ENCODE peak calls at places on chromosome 1, in seven cellular contexts. One of them, this sample, is unnamed.
A peak's percentile ranks its signal among the peaks of the same experiment; 100 is the strongest.

GRCh38 chr1:101253976-101254660 is 17.3 kb downstream of the S1PR1 start:
- DNase-seq in AG04450: no peak
- DNase-seq in AG09309: peak; percentile 55
- DNase-seq in uterus: no peak
- DNase-seq in ascending aorta: no peak
- DNase-seq in Caco-2: no peak
- DNase-seq in endothelial cell of umbilical vein: no peak
- DNase-seq in this sample: peak; percentile 58

GRCh38 chr1:229147086-229147485 is 123.8 kb upstream of the RAB4A start:
- DNase-seq in AG04450: no peak
- DNase-seq in AG09309: no peak
- DNase-seq in uterus: no peak
- DNase-seq in ascending aorta: no peak
- DNase-seq in Caco-2: no peak
- DNase-seq in endothelial cell of umbilical vein: no peak
- DNase-seq in this sample: no peak

GRCh38 chr1:186871784-186872183 is 43.0 kb downstream of the PLA2G4A start:
- DNase-seq in AG04450: no peak
- DNase-seq in AG09309: no peak
- DNase-seq in uterus: no peak
- DNase-seq in ascending aorta: no peak
- DNase-seq in Caco-2: no peak
- DNase-seq in endothelial cell of umbilical vein: no peak
- DNase-seq in this sample: no peak

GRCh38 chr1:25543425-25544242 is at the start of gene LDLRAP1:
- DNase-seq in AG04450: peak; percentile 8
- DNase-seq in AG09309: no peak
- DNase-seq in uterus: peak; percentile 64
- DNase-seq in ascending aorta: peak; percentile 84
- DNase-seq in Caco-2: peak; percentile 54
- DNase-seq in endothelial cell of umbilical vein: peak; percentile 74
- DNase-seq in this sample: no peak

GRCh38 chr1:212752256-212752933 is 39.2 kb downstream of the NSL1 start:
- DNase-seq in AG04450: no peak
- DNase-seq in AG09309: peak; percentile 11
- DNase-seq in uterus: no peak
- DNase-seq in ascending aorta: no peak
- DNase-seq in Caco-2: no peak
- DNase-seq in endothelial cell of umbilical vein: no peak
- DNase-seq in this sample: peak; percentile 7

GRCh38 chr1:34460193-34460592 is 283.5 kb downstream of the C1orf94 start:
- DNase-seq in AG04450: no peak
- DNase-seq in AG09309: no peak
- DNase-seq in uterus: no peak
- DNase-seq in ascending aorta: no peak
- DNase-seq in Caco-2: peak; percentile 38
- DNase-seq in endothelial cell of umbilical vein: no peak
- DNase-seq in this sample: no peak

GRCh38 chr1:42146127-42146915 is 6.9 kb upstream of the GUCA2B start:
- DNase-seq in AG04450: no peak
- DNase-seq in AG09309: no peak
- DNase-seq in uterus: no peak
- DNase-seq in ascending aorta: peak; percentile 52
- DNase-seq in Caco-2: no peak
- DNase-seq in endothelial cell of umbilical vein: no peak
- DNase-seq in this sample: no peak

GRCh38 chr1:61436491-61437120 is 288.3 kb downstream of the TM2D1 start:
- DNase-seq in AG04450: no peak
- DNase-seq in AG09309: no peak
- DNase-seq in uterus: no peak
- DNase-seq in ascending aorta: no peak
- DNase-seq in Caco-2: no peak
- DNase-seq in endothelial cell of umbilical vein: peak; percentile 78
- DNase-seq in this sample: no peak

GRCh38 chr1:85579619-85580018 is 942 bp upstream of the CCN1 start:
- DNase-seq in AG04450: peak; percentile 41
- DNase-seq in AG09309: no peak
- DNase-seq in uterus: peak; percentile 61
- DNase-seq in ascending aorta: peak; percentile 81
- DNase-seq in Caco-2: no peak
- DNase-seq in endothelial cell of umbilical vein: peak; percentile 86
- DNase-seq in this sample: no peak

GRCh38 chr1:51344276-51344601 is 13.9 kb upstream of the TTC39A start:
- DNase-seq in AG04450: no peak
- DNase-seq in AG09309: no peak
- DNase-seq in uterus: no peak
- DNase-seq in ascending aorta: no peak
- DNase-seq in Caco-2: no peak
- DNase-seq in endothelial cell of umbilical vein: no peak
- DNase-seq in this sample: no peak

GRCh38 chr1:76006234-76006633 is 68.3 kb upstream of the ST6GALNAC3 start:
- DNase-seq in AG04450: peak; percentile 49
- DNase-seq in AG09309: no peak
- DNase-seq in uterus: no peak
- DNase-seq in ascending aorta: no peak
- DNase-seq in Caco-2: no peak
- DNase-seq in endothelial cell of umbilical vein: no peak
- DNase-seq in this sample: peak; percentile 62

GRCh38 chr1:201542166-201543045 is 3.5 kb downstream of the NAV1 start:
- DNase-seq in AG04450: no peak
- DNase-seq in AG09309: no peak
- DNase-seq in uterus: peak; percentile 53
- DNase-seq in ascending aorta: peak; percentile 82
- DNase-seq in Caco-2: no peak
- DNase-seq in endothelial cell of umbilical vein: peak; percentile 79
- DNase-seq in this sample: no peak
- H3K4me3 ChIP-seq in AG04450: no peak overlapping the region
- H3K4me3 ChIP-seq in AG09309: no peak overlapping the region
- H3K4me3 ChIP-seq in uterus: no peak overlapping the region
- H3K4me3 ChIP-seq in ascending aorta: peak overlapping the region; percentile 25
- H3K4me3 ChIP-seq in Caco-2: no peak overlapping the region
- H3K4me3 ChIP-seq in endothelial cell of umbilical vein: no peak overlapping the region
- H3K4me3 ChIP-seq in this sample: peak overlapping the region; percentile 86

DNA sequence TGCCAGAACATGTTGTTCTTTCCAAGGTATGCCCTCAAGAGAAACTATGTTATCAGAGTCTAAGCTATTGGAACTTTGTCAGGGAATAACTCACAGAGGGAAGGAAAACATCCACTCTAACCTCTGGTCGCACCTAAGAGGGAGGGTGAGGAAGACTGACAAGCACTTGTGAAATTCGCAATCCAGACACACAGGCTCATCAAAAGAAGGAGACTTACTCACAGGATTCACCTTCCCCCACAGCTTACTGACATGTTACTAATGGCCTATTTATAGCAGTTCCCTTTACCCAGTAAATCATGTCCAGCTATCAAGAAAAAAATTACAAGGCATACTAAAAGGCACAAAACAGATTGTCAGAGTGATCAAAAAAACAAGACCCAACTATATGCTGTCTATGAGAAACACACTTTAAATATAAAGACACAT is 36.9 kb downstream of the WDR64 start:
- DNase-seq in AG04450: no peak
- DNase-seq in AG09309: no peak
- DNase-seq in uterus: no peak
- DNase-seq in ascending aorta: no peak
- DNase-seq in Caco-2: no peak
- DNase-seq in endothelial cell of umbilical vein: no peak
- DNase-seq in this sample: peak; percentile 89
- H3K4me3 ChIP-seq in AG04450: no peak overlapping the region
- H3K4me3 ChIP-seq in AG09309: no peak overlapping the region
- H3K4me3 ChIP-seq in uterus: no peak overlapping the region
- H3K4me3 ChIP-seq in ascending aorta: no peak overlapping the region
- H3K4me3 ChIP-seq in Caco-2: no peak overlapping the region
- H3K4me3 ChIP-seq in endothelial cell of umbilical vein: no peak overlapping the region
- H3K4me3 ChIP-seq in this sample: no peak overlapping the region

GRCh38 chr1:9891207-9891606 is 18.9 kb downstream of the CTNNBIP1 start:
- DNase-seq in AG04450: no peak
- DNase-seq in AG09309: no peak
- DNase-seq in uterus: no peak
- DNase-seq in ascending aorta: no peak
- DNase-seq in Caco-2: no peak
- DNase-seq in endothelial cell of umbilical vein: peak; percentile 42
- DNase-seq in this sample: no peak
- H3K4me3 ChIP-seq in AG04450: no peak overlapping the region
- H3K4me3 ChIP-seq in AG09309: no peak overlapping the region
- H3K4me3 ChIP-seq in uterus: no peak overlapping the region
- H3K4me3 ChIP-seq in ascending aorta: no peak overlapping the region
- H3K4me3 ChIP-seq in Caco-2: no peak overlapping the region
- H3K4me3 ChIP-seq in endothelial cell of umbilical vein: no peak overlapping the region
- H3K4me3 ChIP-seq in this sample: no peak overlapping the region

DNA sequence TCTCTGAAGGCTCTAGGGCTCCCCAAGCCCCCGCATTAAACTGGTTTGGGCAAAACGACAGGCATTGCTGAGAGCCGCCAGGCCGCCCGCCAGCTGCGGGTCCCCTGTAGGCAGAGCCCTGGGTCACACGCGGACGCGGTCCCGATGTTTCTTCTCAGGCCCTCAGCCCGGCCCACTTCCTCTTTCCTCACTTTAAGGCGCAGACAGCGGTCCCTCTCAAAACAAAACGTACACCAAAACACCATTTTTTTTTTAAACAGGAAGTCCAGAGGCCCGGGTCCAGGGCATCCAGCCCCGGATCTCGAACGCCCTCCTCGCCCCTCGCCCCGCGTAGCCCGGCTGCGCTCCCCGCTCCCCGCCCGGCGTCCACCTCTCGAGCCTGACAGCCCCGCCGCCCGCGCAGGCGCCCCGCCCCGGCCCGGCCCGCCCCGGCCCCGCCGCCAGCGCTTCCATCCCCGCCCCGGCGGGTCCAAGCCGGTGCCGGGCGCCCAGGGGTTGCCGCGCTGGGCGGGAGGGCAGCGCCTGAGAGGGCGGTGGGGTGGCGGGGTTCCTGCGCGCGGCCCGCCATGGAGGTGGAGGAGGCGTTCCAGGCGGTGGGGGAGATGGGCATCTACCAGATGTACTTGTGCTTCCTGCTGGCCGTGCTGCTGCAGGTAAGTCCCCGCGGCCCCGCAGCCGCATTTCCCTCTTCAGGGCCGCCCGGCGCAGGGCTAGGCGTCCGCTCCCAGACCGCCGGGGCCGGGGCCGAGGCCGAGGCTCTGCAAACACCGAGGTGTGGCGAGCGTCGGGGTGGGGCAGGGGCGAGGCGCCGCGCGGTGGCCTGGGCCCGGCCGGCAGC is at the start of gene SLC22A15:
- DNase-seq in AG04450: no peak
- DNase-seq in AG09309: no peak
- DNase-seq in uterus: no peak
- DNase-seq in ascending aorta: peak; percentile 79
- DNase-seq in Caco-2: peak; percentile 37
- DNase-seq in endothelial cell of umbilical vein: no peak
- DNase-seq in this sample: no peak
- H3K4me3 ChIP-seq in AG04450: peak within 1 kb of the TSS; percentile 55
- H3K4me3 ChIP-seq in AG09309: peak within 1 kb of the TSS; percentile 73
- H3K4me3 ChIP-seq in uterus: peak within 1 kb of the TSS; percentile 47
- H3K4me3 ChIP-seq in ascending aorta: peak within 1 kb of the TSS; percentile 94
- H3K4me3 ChIP-seq in Caco-2: peak within 1 kb of the TSS; percentile 44
- H3K4me3 ChIP-seq in endothelial cell of umbilical vein: peak within 1 kb of the TSS; percentile 41
- H3K4me3 ChIP-seq in this sample: peak within 1 kb of the TSS; percentile 59

GRCh38 chr1:29120955-29121485 is 2.7 kb downstream of the TMEM200B start:
- DNase-seq in AG04450: no peak
- DNase-seq in AG09309: no peak
- DNase-seq in uterus: peak; percentile 75
- DNase-seq in ascending aorta: no peak
- DNase-seq in Caco-2: no peak
- DNase-seq in endothelial cell of umbilical vein: peak; percentile 42
- DNase-seq in this sample: no peak
- H3K4me3 ChIP-seq in AG04450: no peak overlapping the region
- H3K4me3 ChIP-seq in AG09309: no peak overlapping the region
- H3K4me3 ChIP-seq in uterus: peak overlapping the region; percentile 80
- H3K4me3 ChIP-seq in ascending aorta: peak overlapping the region; percentile 94
- H3K4me3 ChIP-seq in Caco-2: no peak overlapping the region
- H3K4me3 ChIP-seq in endothelial cell of umbilical vein: no peak overlapping the region
- H3K4me3 ChIP-seq in this sample: no peak overlapping the region

GRCh38 chr1:160438935-160439334 is 38.6 kb downstream of the VANGL2 start:
- DNase-seq in AG04450: no peak
- DNase-seq in AG09309: no peak
- DNase-seq in uterus: no peak
- DNase-seq in ascending aorta: no peak
- DNase-seq in Caco-2: no peak
- DNase-seq in endothelial cell of umbilical vein: no peak
- DNase-seq in this sample: no peak
- H3K4me3 ChIP-seq in AG04450: no peak overlapping the region
- H3K4me3 ChIP-seq in AG09309: no peak overlapping the region
- H3K4me3 ChIP-seq in uterus: no peak overlapping the region
- H3K4me3 ChIP-seq in ascending aorta: no peak overlapping the region
- H3K4me3 ChIP-seq in Caco-2: no peak overlapping the region
- H3K4me3 ChIP-seq in endothelial cell of umbilical vein: no peak overlapping the region
- H3K4me3 ChIP-seq in this sample: no peak overlapping the region

This sample was measured in skeletal muscle cell.